ENCODE peak calls at places on chromosomes 4 and X, in ten cellular contexts. V is SK-N-DZ; I is fibroblast of mammary gland; H is occipital lobe; J is GM20000; G is stimulated activated CD4-positive, alpha-beta T cell treated with anti-CD3 and anti-CD28 coated beads, TNF-alpha, amount 100 ng/mL, for 4 hours; K is right cardiac atrium; X is NCI-H2029 treated with DMSO at 0.1 percent for 48 hours; P is stimulated activated CD8-positive, alpha-beta memory T cell treated with anti-CD3 and anti-CD28 coated beads, Interleukin-15, amount 100 ng/mL, for 48 hours; S is left lung. L is an unnamed sample.

GRCh38 chr4:88029556-88029955 is 22.1 kb downstream of the PKD2 start:
- DNase-seq in V (no peak), I (peak), H (no peak), J (no peak), G (no peak), K (no peak), X (no peak), P (no peak), S (no peak), L (no peak)

GRCh38 chr4:23174179-23174578 is 481.4 kb downstream of the GBA3 start:
- DNase-seq in V (no peak), I (no peak), H (no peak), J (no peak), G (no peak), K (no peak), X (no peak), P (no peak), S (no peak), L (no peak)

GRCh38 chr4:107098403-107098802 is 62.3 kb upstream of the DKK2 start:
- DNase-seq in V (no peak), I (no peak), H (no peak), J (no peak), G (no peak), K (no peak), X (no peak), P (no peak), S (no peak), L (no peak)

GRCh38 chr4:55868691-55869090 is 15.2 kb downstream of the EXOC1 start:
- DNase-seq in V (no peak), I (no peak), H (no peak), J (no peak), G (no peak), K (no peak), X (no peak), P (no peak), S (no peak), L (no peak)

GRCh38 chr4:149911371-149911770 is 95.7 kb upstream of the IQCM start:
- DNase-seq in V (no peak), I (no peak), H (no peak), J (no peak), G (no peak), K (no peak), X (no peak), P (no peak), S (no peak), L (no peak)

GRCh38 chr4:10529256-10529890 is 72.1 kb upstream of the ZNF518B start:
- DNase-seq in V (no peak), I (no peak), H (no peak), J (no peak), G (no peak), K (no peak), X (no peak), P (no peak), S (no peak), L (no peak)

GRCh38 chr4:154642361-154642760 is 29.9 kb upstream of the FGG start:
- DNase-seq in V (no peak), I (peak), H (no peak), J (no peak), G (no peak), K (no peak), X (no peak), P (no peak), S (no peak), L (no peak)

GRCh38 chr4:152259866-152260265 is 276.0 kb downstream of the FBXW7 start:
- DNase-seq in V (no peak), I (peak), H (no peak), J (no peak), G (no peak), K (no peak), X (no peak), P (no peak), S (no peak), L (no peak)

GRCh38 chr4:145843148-145843547 is 95.5 kb downstream of the ZNF827 start:
- DNase-seq in V (no peak), I (peak), H (no peak), J (no peak), G (no peak), K (no peak), X (no peak), P (no peak), S (no peak), L (peak)

GRCh38 chrX:47366051-47366722 is 4.2 kb upstream of the ZNF157 start:
- DNase-seq in V (peak), I (peak), H (peak), J (peak), G (peak), K (peak), X (peak), P (peak), S (peak), L (peak)

GRCh38 chr4:148854203-148854602 is 412.0 kb upstream of the NR3C2 start:
- DNase-seq in V (no peak), I (no peak), H (no peak), J (no peak), G (no peak), K (no peak), X (no peak), P (no peak), S (no peak), L (no peak)

GRCh38 chr4:187103351-187103750 is 379.7 kb upstream of the FAT1 start:
- DNase-seq in V (no peak), I (no peak), H (no peak), J (no peak), G (no peak), K (no peak), X (no peak), P (no peak), S (no peak), L (no peak)

GRCh38 chr4:185838514-185839203 is 26.7 kb upstream of the SORBS2 start:
- DNase-seq in V (no peak), I (peak), H (no peak), J (no peak), G (no peak), K (no peak), X (no peak), P (no peak), S (no peak), L (no peak)

GRCh38 chrX:683572-683971 is 53.0 kb downstream of the SHOX start:
- DNase-seq in V (no peak), I (no peak), H (no peak), J (no peak), G (no peak), K (no peak), X (no peak), P (no peak), S (no peak), L (no peak)

GRCh38 chrX:29530520-29530919 is 684.8 kb upstream of the MAGEB2 start:
- DNase-seq in V (peak), I (peak), H (no peak), J (no peak), G (no peak), K (no peak), X (no peak), P (no peak), S (no peak), L (no peak)

GRCh38 chrX:1685460-1685859 is 70.6 kb downstream of the ASMT start:
- DNase-seq in V (no peak), I (no peak), H (no peak), J (no peak), G (no peak), K (no peak), X (no peak), P (no peak), S (no peak), L (no peak)

GRCh38 chrX:153773741-153774575 is 6.9 kb upstream of the SRPK3 start:
- DNase-seq in V (no peak), I (no peak), H (no peak), J (no peak), G (no peak), K (peak), X (no peak), P (no peak), S (peak), L (no peak)

GRCh38 chr4:16967722-16968121 is 69.3 kb upstream of the LDB2 start:
- DNase-seq in V (no peak), I (no peak), H (peak), J (no peak), G (no peak), K (peak), X (no peak), P (no peak), S (no peak), L (no peak)

GRCh38 chrX:2342281-2342688 is 158.5 kb downstream of the DHRSX start:
- DNase-seq in V (no peak), I (no peak), H (no peak), J (no peak), G (no peak), K (peak), X (no peak), P (no peak), S (no peak), L (no peak)

GRCh38 chr4:159551268-159551667 is 448.4 kb downstream of the RAPGEF2 start:
- DNase-seq in V (no peak), I (peak), H (no peak), J (no peak), G (no peak), K (no peak), X (no peak), P (no peak), S (no peak), L (no peak)

GRCh38 chr4:140090215-140090731 is 63.7 kb downstream of the MAML3 start:
- DNase-seq in V (no peak), I (no peak), H (no peak), J (no peak), G (no peak), K (no peak), X (no peak), P (no peak), S (no peak), L (no peak)

GRCh38 chrX:14832151-14832550 is 40.7 kb downstream of the FANCB start:
- DNase-seq in V (no peak), I (peak), H (no peak), J (no peak), G (no peak), K (no peak), X (no peak), P (no peak), S (no peak), L (no peak)

GRCh38 chr4:144633215-144633614 is 12.7 kb upstream of the HHIP start:
- DNase-seq in V (no peak), I (no peak), H (no peak), J (no peak), G (no peak), K (no peak), X (no peak), P (no peak), S (no peak), L (peak)

GRCh38 chr4:87005690-87006461 is 71.1 kb downstream of the AFF1 start:
- DNase-seq in V (no peak), I (no peak), H (no peak), J (peak), G (no peak), K (no peak), X (peak), P (peak), S (no peak), L (peak)

GRCh38 chr4:137961051-137961438 is 281.1 kb downstream of the SLC7A11 start:
- DNase-seq in V (no peak), I (no peak), H (no peak), J (no peak), G (no peak), K (no peak), X (no peak), P (no peak), S (no peak), L (no peak)

GRCh38 chr4:3034231-3034630 is 40.1 kb downstream of the HTT-AS start:
- DNase-seq in V (no peak), I (no peak), H (no peak), J (no peak), G (no peak), K (no peak), X (no peak), P (no peak), S (no peak), L (no peak)

GRCh38 chr4:67935888-67936287 is 27.4 kb downstream of the TMPRSS11A start:
- DNase-seq in V (no peak), I (no peak), H (no peak), J (no peak), G (no peak), K (no peak), X (no peak), P (no peak), S (no peak), L (no peak)

GRCh38 chr4:23822181-23822580 is 67.7 kb downstream of the PPARGC1A start:
- DNase-seq in V (no peak), I (peak), H (no peak), J (no peak), G (no peak), K (no peak), X (no peak), P (no peak), S (no peak), L (no peak)

GRCh38 chr4:7262134-7262533 is 69.8 kb downstream of the SORCS2 start:
- DNase-seq in V (no peak), I (no peak), H (no peak), J (no peak), G (no peak), K (no peak), X (no peak), P (no peak), S (no peak), L (no peak)

GRCh38 chr4:156898373-156899117 is 73.1 kb downstream of the PDGFC start:
- DNase-seq in V (no peak), I (peak), H (no peak), J (no peak), G (no peak), K (no peak), X (no peak), P (no peak), S (no peak), L (peak)

GRCh38 chr4:54165438-54165837 is 63.7 kb upstream of the PDGFRA start:
- DNase-seq in V (no peak), I (peak), H (no peak), J (no peak), G (no peak), K (no peak), X (no peak), P (no peak), S (no peak), L (no peak)

GRCh38 chr4:177484613-177485021 is 42.4 kb upstream of the AGA start:
- DNase-seq in V (no peak), I (peak), H (no peak), J (no peak), G (no peak), K (no peak), X (no peak), P (no peak), S (no peak), L (no peak)

GRCh38 chr4:4347585-4347984 is 39.3 kb upstream of the NSG1 start:
- DNase-seq in V (no peak), I (no peak), H (no peak), J (no peak), G (no peak), K (no peak), X (no peak), P (no peak), S (no peak), L (no peak)

GRCh38 chr4:82865592-82865991 is 25.4 kb downstream of the SEC31A start:
- DNase-seq in V (no peak), I (peak), H (no peak), J (no peak), G (no peak), K (no peak), X (no peak), P (no peak), S (no peak), L (peak)

L was measured in MV-4-11.